ENCODE peak calls at places on chromosomes 16 and 17, in seven cellular contexts. One of them, this sample, is unnamed.

GRCh38 chr17:49358638-49359247 is 3.3 kb downstream of the ZNF652 start:
- DNase-seq in activated CD8-positive, alpha-beta T cell treated with anti-CD3 and anti-CD28 coated beads for 36 hours: peak; percentile 44
- DNase-seq in nephron progenitor cell: no peak
- DNase-seq in heart left ventricle: no peak
- DNase-seq in kidney: no peak
- DNase-seq in CD8-positive, alpha-beta T cell: no peak
- DNase-seq in right lobe of liver: no peak
- DNase-seq in this sample: no peak

GRCh38 chr17:9192010-9192409 is 170.7 kb downstream of the NTN1 start:
- DNase-seq in right lobe of liver: no peak
- DNase-seq in CD8-positive, alpha-beta T cell: no peak
- DNase-seq in activated CD8-positive, alpha-beta T cell treated with anti-CD3 and anti-CD28 coated beads for 36 hours: no peak
- DNase-seq in kidney: no peak
- DNase-seq in nephron progenitor cell: no peak
- DNase-seq in heart left ventricle: no peak
- DNase-seq in this sample: no peak

GRCh38 chr16:56988948-56989945 is at the start of gene NLRC5:
- DNase-seq in CD8-positive, alpha-beta T cell: peak; percentile 83
- DNase-seq in heart left ventricle: peak; percentile 90
- DNase-seq in right lobe of liver: peak; percentile 92
- DNase-seq in activated CD8-positive, alpha-beta T cell treated with anti-CD3 and anti-CD28 coated beads for 36 hours: peak; percentile 95
- DNase-seq in nephron progenitor cell: peak; percentile 69
- DNase-seq in kidney: peak; percentile 96
- DNase-seq in this sample: peak; percentile 89

GRCh38 chr16:78436846-78437245 is 337.4 kb downstream of the WWOX start:
- DNase-seq in kidney: no peak
- DNase-seq in activated CD8-positive, alpha-beta T cell treated with anti-CD3 and anti-CD28 coated beads for 36 hours: no peak
- DNase-seq in right lobe of liver: no peak
- DNase-seq in nephron progenitor cell: no peak
- DNase-seq in CD8-positive, alpha-beta T cell: no peak
- DNase-seq in heart left ventricle: no peak
- DNase-seq in this sample: no peak

GRCh38 chr17:59753522-59754467 is 46.3 kb downstream of the VMP1 start:
- DNase-seq in right lobe of liver: no peak
- DNase-seq in kidney: no peak
- DNase-seq in CD8-positive, alpha-beta T cell: no peak
- DNase-seq in activated CD8-positive, alpha-beta T cell treated with anti-CD3 and anti-CD28 coated beads for 36 hours: peak; percentile 35
- DNase-seq in nephron progenitor cell: peak; percentile 20
- DNase-seq in heart left ventricle: no peak
- DNase-seq in this sample: no peak

GRCh38 chr17:31171711-31172110 is 76.9 kb downstream of the NF1 start:
- DNase-seq in heart left ventricle: no peak
- DNase-seq in kidney: no peak
- DNase-seq in activated CD8-positive, alpha-beta T cell treated with anti-CD3 and anti-CD28 coated beads for 36 hours: no peak
- DNase-seq in right lobe of liver: no peak
- DNase-seq in CD8-positive, alpha-beta T cell: no peak
- DNase-seq in nephron progenitor cell: no peak
- DNase-seq in this sample: no peak

GRCh38 chr17:60602871-60603270 is 2.9 kb downstream of the PPM1D start:
- DNase-seq in right lobe of liver: no peak
- DNase-seq in nephron progenitor cell: no peak
- DNase-seq in activated CD8-positive, alpha-beta T cell treated with anti-CD3 and anti-CD28 coated beads for 36 hours: no peak
- DNase-seq in heart left ventricle: no peak
- DNase-seq in CD8-positive, alpha-beta T cell: no peak
- DNase-seq in kidney: no peak
- DNase-seq in this sample: no peak

GRCh38 chr17:41307647-41308046 is 1.5 kb downstream of the KRTAP16-1 start:
- DNase-seq in CD8-positive, alpha-beta T cell: no peak
- DNase-seq in kidney: peak; percentile 68
- DNase-seq in heart left ventricle: peak; percentile 26
- DNase-seq in nephron progenitor cell: no peak
- DNase-seq in right lobe of liver: no peak
- DNase-seq in activated CD8-positive, alpha-beta T cell treated with anti-CD3 and anti-CD28 coated beads for 36 hours: no peak
- DNase-seq in this sample: no peak

GRCh38 chr16:55082594-55082982 is 151.9 kb downstream of the IRX5 start:
- DNase-seq in right lobe of liver: no peak
- DNase-seq in heart left ventricle: no peak
- DNase-seq in nephron progenitor cell: no peak
- DNase-seq in activated CD8-positive, alpha-beta T cell treated with anti-CD3 and anti-CD28 coated beads for 36 hours: no peak
- DNase-seq in CD8-positive, alpha-beta T cell: no peak
- DNase-seq in kidney: no peak
- DNase-seq in this sample: no peak

GRCh38 chr17:78736526-78737079 is 45.5 kb downstream of the CYTH1 start:
- DNase-seq in CD8-positive, alpha-beta T cell: peak; percentile 47
- DNase-seq in nephron progenitor cell: no peak
- DNase-seq in right lobe of liver: peak; percentile 61
- DNase-seq in kidney: peak; percentile 93
- DNase-seq in heart left ventricle: peak; percentile 88
- DNase-seq in activated CD8-positive, alpha-beta T cell treated with anti-CD3 and anti-CD28 coated beads for 36 hours: peak; percentile 74
- DNase-seq in this sample: peak; percentile 68

GRCh38 chr17:48102700-48103378 is 1.6 kb upstream of the CBX1 start:
- DNase-seq in kidney: no peak
- DNase-seq in nephron progenitor cell: no peak
- DNase-seq in heart left ventricle: no peak
- DNase-seq in activated CD8-positive, alpha-beta T cell treated with anti-CD3 and anti-CD28 coated beads for 36 hours: peak; percentile 73
- DNase-seq in right lobe of liver: no peak
- DNase-seq in CD8-positive, alpha-beta T cell: no peak
- DNase-seq in this sample: no peak

GRCh38 chr17:50170662-50171370 is 5.0 kb downstream of the SGCA start:
- DNase-seq in right lobe of liver: no peak
- DNase-seq in heart left ventricle: peak; percentile 24
- DNase-seq in kidney: peak; percentile 48
- DNase-seq in nephron progenitor cell: no peak
- DNase-seq in CD8-positive, alpha-beta T cell: no peak
- DNase-seq in activated CD8-positive, alpha-beta T cell treated with anti-CD3 and anti-CD28 coated beads for 36 hours: peak; percentile 47
- DNase-seq in this sample: no peak

GRCh38 chr16:59113009-59113408 is 378.9 kb upstream of the GOT2 start:
- DNase-seq in heart left ventricle: no peak
- DNase-seq in kidney: no peak
- DNase-seq in right lobe of liver: no peak
- DNase-seq in CD8-positive, alpha-beta T cell: no peak
- DNase-seq in activated CD8-positive, alpha-beta T cell treated with anti-CD3 and anti-CD28 coated beads for 36 hours: no peak
- DNase-seq in nephron progenitor cell: no peak
- DNase-seq in this sample: no peak

GRCh38 chr16:53111078-53111776 is 56.4 kb downstream of the CHD9 start:
- DNase-seq in nephron progenitor cell: no peak
- DNase-seq in kidney: no peak
- DNase-seq in activated CD8-positive, alpha-beta T cell treated with anti-CD3 and anti-CD28 coated beads for 36 hours: no peak
- DNase-seq in CD8-positive, alpha-beta T cell: no peak
- DNase-seq in right lobe of liver: no peak
- DNase-seq in heart left ventricle: no peak
- DNase-seq in this sample: no peak

GRCh38 chr16:25012525-25012991 is 2.6 kb downstream of the ARHGAP17 start:
- DNase-seq in kidney: no peak
- DNase-seq in right lobe of liver: no peak
- DNase-seq in nephron progenitor cell: no peak
- DNase-seq in heart left ventricle: no peak
- DNase-seq in activated CD8-positive, alpha-beta T cell treated with anti-CD3 and anti-CD28 coated beads for 36 hours: peak; percentile 18
- DNase-seq in CD8-positive, alpha-beta T cell: no peak
- DNase-seq in this sample: no peak

GRCh38 chr17:29113334-29113733 is 66.9 kb downstream of the MYO18A start:
- DNase-seq in heart left ventricle: no peak
- DNase-seq in activated CD8-positive, alpha-beta T cell treated with anti-CD3 and anti-CD28 coated beads for 36 hours: no peak
- DNase-seq in kidney: no peak
- DNase-seq in right lobe of liver: no peak
- DNase-seq in CD8-positive, alpha-beta T cell: no peak
- DNase-seq in nephron progenitor cell: no peak
- DNase-seq in this sample: no peak

GRCh38 chr16:72848045-72848410 is 199.9 kb downstream of the ZFHX3 start:
- DNase-seq in heart left ventricle: no peak
- DNase-seq in activated CD8-positive, alpha-beta T cell treated with anti-CD3 and anti-CD28 coated beads for 36 hours: no peak
- DNase-seq in kidney: no peak
- DNase-seq in CD8-positive, alpha-beta T cell: no peak
- DNase-seq in right lobe of liver: no peak
- DNase-seq in nephron progenitor cell: no peak
- DNase-seq in this sample: no peak

GRCh38 chr17:55825213-55825612 is 74.4 kb downstream of the PCTP start:
- DNase-seq in heart left ventricle: no peak
- DNase-seq in right lobe of liver: no peak
- DNase-seq in kidney: no peak
- DNase-seq in nephron progenitor cell: no peak
- DNase-seq in activated CD8-positive, alpha-beta T cell treated with anti-CD3 and anti-CD28 coated beads for 36 hours: no peak
- DNase-seq in CD8-positive, alpha-beta T cell: no peak
- DNase-seq in this sample: no peak

GRCh38 chr17:63675607-63676539 is 24.1 kb downstream of the LIMD2 start:
- DNase-seq in nephron progenitor cell: no peak
- DNase-seq in right lobe of liver: peak; percentile 87
- DNase-seq in heart left ventricle: peak; percentile 86
- DNase-seq in kidney: peak; percentile 91
- DNase-seq in activated CD8-positive, alpha-beta T cell treated with anti-CD3 and anti-CD28 coated beads for 36 hours: no peak
- DNase-seq in CD8-positive, alpha-beta T cell: no peak
- DNase-seq in this sample: no peak

GRCh38 chr17:1304522-1304921 is 25.1 kb downstream of the TRARG1 start:
- DNase-seq in kidney: no peak
- DNase-seq in nephron progenitor cell: no peak
- DNase-seq in activated CD8-positive, alpha-beta T cell treated with anti-CD3 and anti-CD28 coated beads for 36 hours: no peak
- DNase-seq in CD8-positive, alpha-beta T cell: no peak
- DNase-seq in right lobe of liver: no peak
- DNase-seq in heart left ventricle: no peak
- DNase-seq in this sample: no peak

GRCh38 chr16:50323335-50324011 is 45.3 kb downstream of the BRD7 start:
- DNase-seq in heart left ventricle: no peak
- DNase-seq in kidney: no peak
- DNase-seq in activated CD8-positive, alpha-beta T cell treated with anti-CD3 and anti-CD28 coated beads for 36 hours: no peak
- DNase-seq in CD8-positive, alpha-beta T cell: no peak
- DNase-seq in nephron progenitor cell: no peak
- DNase-seq in right lobe of liver: no peak
- DNase-seq in this sample: no peak

GRCh38 chr16:9946022-9946720 is 236.1 kb downstream of the GRIN2A start:
- DNase-seq in heart left ventricle: no peak
- DNase-seq in nephron progenitor cell: no peak
- DNase-seq in activated CD8-positive, alpha-beta T cell treated with anti-CD3 and anti-CD28 coated beads for 36 hours: no peak
- DNase-seq in CD8-positive, alpha-beta T cell: no peak
- DNase-seq in kidney: no peak
- DNase-seq in right lobe of liver: no peak
- DNase-seq in this sample: no peak

GRCh38 chr17:82361885-82362633 is 3.0 kb downstream of the TEX19 start:
- DNase-seq in heart left ventricle: no peak
- DNase-seq in activated CD8-positive, alpha-beta T cell treated with anti-CD3 and anti-CD28 coated beads for 36 hours: no peak
- DNase-seq in CD8-positive, alpha-beta T cell: no peak
- DNase-seq in right lobe of liver: no peak
- DNase-seq in nephron progenitor cell: no peak
- DNase-seq in kidney: no peak
- DNase-seq in this sample: no peak

GRCh38 chr17:82356845-82357355 is 2.1 kb upstream of the TEX19 start:
- DNase-seq in kidney: no peak
- DNase-seq in right lobe of liver: no peak
- DNase-seq in activated CD8-positive, alpha-beta T cell treated with anti-CD3 and anti-CD28 coated beads for 36 hours: no peak
- DNase-seq in nephron progenitor cell: no peak
- DNase-seq in heart left ventricle: no peak
- DNase-seq in CD8-positive, alpha-beta T cell: no peak
- DNase-seq in this sample: no peak

GRCh38 chr17:82357394-82357793 is 1.7 kb upstream of the TEX19 start:
- DNase-seq in CD8-positive, alpha-beta T cell: no peak
- DNase-seq in nephron progenitor cell: no peak
- DNase-seq in kidney: no peak
- DNase-seq in right lobe of liver: no peak
- DNase-seq in activated CD8-positive, alpha-beta T cell treated with anti-CD3 and anti-CD28 coated beads for 36 hours: no peak
- DNase-seq in heart left ventricle: no peak
- DNase-seq in this sample: no peak

GRCh38 chr17:82356028-82356427 is 3.0 kb upstream of the TEX19 start:
- DNase-seq in nephron progenitor cell: no peak
- DNase-seq in activated CD8-positive, alpha-beta T cell treated with anti-CD3 and anti-CD28 coated beads for 36 hours: no peak
- DNase-seq in kidney: peak; percentile 88
- DNase-seq in right lobe of liver: no peak
- DNase-seq in heart left ventricle: no peak
- DNase-seq in CD8-positive, alpha-beta T cell: no peak
- DNase-seq in this sample: no peak

GRCh38 chr17:82358467-82359350 is at the start of gene TEX19:
- DNase-seq in right lobe of liver: no peak
- DNase-seq in activated CD8-positive, alpha-beta T cell treated with anti-CD3 and anti-CD28 coated beads for 36 hours: peak; percentile 58
- DNase-seq in nephron progenitor cell: no peak
- DNase-seq in kidney: no peak
- DNase-seq in CD8-positive, alpha-beta T cell: no peak
- DNase-seq in heart left ventricle: no peak
- DNase-seq in this sample: no peak
- TF ChIP-seq CTCF in right lobe of liver: no peak
- TF ChIP-seq CTCF in activated CD8-positive, alpha-beta T cell treated with anti-CD3 and anti-CD28 coated beads for 36 hours: no peak
- TF ChIP-seq CTCF in nephron progenitor cell: no peak
- TF ChIP-seq CTCF in kidney: no peak
- TF ChIP-seq CTCF in CD8-positive, alpha-beta T cell: no peak
- TF ChIP-seq CTCF in heart left ventricle: no peak
- TF ChIP-seq CTCF in this sample: no peak

GRCh38 chr17:45306623-45307022 is 10.2 kb downstream of the MAP3K14 start:
- DNase-seq in heart left ventricle: no peak
- DNase-seq in CD8-positive, alpha-beta T cell: no peak
- DNase-seq in nephron progenitor cell: no peak
- DNase-seq in right lobe of liver: no peak
- DNase-seq in activated CD8-positive, alpha-beta T cell treated with anti-CD3 and anti-CD28 coated beads for 36 hours: no peak
- DNase-seq in kidney: no peak
- DNase-seq in this sample: no peak
- TF ChIP-seq CTCF in heart left ventricle: peak; percentile 17
- TF ChIP-seq CTCF in CD8-positive, alpha-beta T cell: no peak
- TF ChIP-seq CTCF in nephron progenitor cell: no peak
- TF ChIP-seq CTCF in right lobe of liver: no peak
- TF ChIP-seq CTCF in activated CD8-positive, alpha-beta T cell treated with anti-CD3 and anti-CD28 coated beads for 36 hours: no peak
- TF ChIP-seq CTCF in kidney: no peak
- TF ChIP-seq CTCF in this sample: no peak

GRCh38 chr17:57806083-57806830 is 43.6 kb downstream of the MRPS23 start:
- DNase-seq in activated CD8-positive, alpha-beta T cell treated with anti-CD3 and anti-CD28 coated beads for 36 hours: no peak
- DNase-seq in nephron progenitor cell: no peak
- DNase-seq in kidney: no peak
- DNase-seq in CD8-positive, alpha-beta T cell: no peak
- DNase-seq in right lobe of liver: no peak
- DNase-seq in heart left ventricle: no peak
- DNase-seq in this sample: no peak

GRCh38 chr17:57808882-57809281 is 41.0 kb downstream of the MRPS23 start:
- DNase-seq in nephron progenitor cell: no peak
- DNase-seq in heart left ventricle: no peak
- DNase-seq in activated CD8-positive, alpha-beta T cell treated with anti-CD3 and anti-CD28 coated beads for 36 hours: no peak
- DNase-seq in kidney: no peak
- DNase-seq in CD8-positive, alpha-beta T cell: no peak
- DNase-seq in right lobe of liver: no peak
- DNase-seq in this sample: no peak

GRCh38 chr17:57811633-57812280 is 38.1 kb downstream of the MRPS23 start:
- DNase-seq in heart left ventricle: no peak
- DNase-seq in right lobe of liver: no peak
- DNase-seq in nephron progenitor cell: no peak
- DNase-seq in kidney: no peak
- DNase-seq in activated CD8-positive, alpha-beta T cell treated with anti-CD3 and anti-CD28 coated beads for 36 hours: no peak
- DNase-seq in CD8-positive, alpha-beta T cell: no peak
- DNase-seq in this sample: no peak

GRCh38 chr17:57809879-57810278 is 40.0 kb downstream of the MRPS23 start:
- DNase-seq in activated CD8-positive, alpha-beta T cell treated with anti-CD3 and anti-CD28 coated beads for 36 hours: no peak
- DNase-seq in nephron progenitor cell: no peak
- DNase-seq in heart left ventricle: no peak
- DNase-seq in CD8-positive, alpha-beta T cell: no peak
- DNase-seq in right lobe of liver: no peak
- DNase-seq in kidney: no peak
- DNase-seq in this sample: no peak

GRCh38 chr17:57810740-57811632 is 38.9 kb downstream of the MRPS23 start:
- DNase-seq in nephron progenitor cell: peak; percentile 35
- DNase-seq in right lobe of liver: no peak
- DNase-seq in kidney: peak; percentile 93
- DNase-seq in heart left ventricle: peak; percentile 43
- DNase-seq in activated CD8-positive, alpha-beta T cell treated with anti-CD3 and anti-CD28 coated beads for 36 hours: no peak
- DNase-seq in CD8-positive, alpha-beta T cell: no peak
- DNase-seq in this sample: no peak
- TF ChIP-seq CTCF in nephron progenitor cell: no peak
- TF ChIP-seq CTCF in right lobe of liver: no peak
- TF ChIP-seq CTCF in kidney: no peak
- TF ChIP-seq CTCF in heart left ventricle: no peak
- TF ChIP-seq CTCF in activated CD8-positive, alpha-beta T cell treated with anti-CD3 and anti-CD28 coated beads for 36 hours: no peak
- TF ChIP-seq CTCF in CD8-positive, alpha-beta T cell: no peak
- TF ChIP-seq CTCF in this sample: no peak

GRCh38 chr16:30953511-30954124 is 3.9 kb upstream of the SETD1A start:
- DNase-seq in right lobe of liver: peak; percentile 41
- DNase-seq in CD8-positive, alpha-beta T cell: peak; percentile 40
- DNase-seq in activated CD8-positive, alpha-beta T cell treated with anti-CD3 and anti-CD28 coated beads for 36 hours: peak; percentile 86
- DNase-seq in nephron progenitor cell: peak; percentile 82
- DNase-seq in kidney: no peak
- DNase-seq in heart left ventricle: peak; percentile 68
- DNase-seq in this sample: peak; percentile 38
- TF ChIP-seq CTCF in right lobe of liver: peak; percentile 39
- TF ChIP-seq CTCF in CD8-positive, alpha-beta T cell: peak; percentile 66
- TF ChIP-seq CTCF in activated CD8-positive, alpha-beta T cell treated with anti-CD3 and anti-CD28 coated beads for 36 hours: peak; percentile 93
- TF ChIP-seq CTCF in nephron progenitor cell: peak; percentile 75
- TF ChIP-seq CTCF in kidney: peak; percentile 42
- TF ChIP-seq CTCF in heart left ventricle: peak; percentile 77
- TF ChIP-seq CTCF in this sample: peak; percentile 57